ENCODE peak calls at places on chromosomes 1 and 21, in seven cellular contexts. M is SK-N-SH, H is heart right ventricle, Q is astrocyte of the spinal cord, Z is activated B cell treated with CpG ODN at 0.5 μM for 24 hours, X is brain microvascular endothelial cell, Y is stomach. P is an unnamed sample.

GRCh38 chr1:56627636-56628039 is 17.5 kb upstream of the PRKAA2 start:
- DNase-seq in M (no peak), H (no peak), Q (peak), Z (no peak), X (peak), Y (no peak), P (no peak)

GRCh38 chr1:19635646-19636045 is 8.5 kb upstream of the NBL1 start:
- DNase-seq in M (no peak), H (no peak), Q (no peak), Z (no peak), X (no peak), Y (no peak), P (no peak)

GRCh38 chr1:203638076-203638475 is 11.4 kb downstream of the ATP2B4 start:
- DNase-seq in M (no peak), H (no peak), Q (no peak), Z (no peak), X (no peak), Y (no peak), P (no peak)

GRCh38 chr21:28674807-28675206 is 317.9 kb downstream of the LTN1 start:
- DNase-seq in M (no peak), H (no peak), Q (no peak), Z (no peak), X (no peak), Y (no peak), P (no peak)

GRCh38 chr1:109249654-109250401 is 489 bp downstream of the CELSR2 start:
- DNase-seq in M (peak), H (no peak), Q (no peak), Z (peak), X (no peak), Y (no peak), P (no peak)

GRCh38 chr1:2049517-2050481 is at the start of gene PRKCZ:
- DNase-seq in M (peak), H (peak), Q (no peak), Z (peak), X (no peak), Y (peak), P (peak)

GRCh38 chr1:181104042-181104789 is 15.7 kb downstream of the IER5 start:
- DNase-seq in M (no peak), H (no peak), Q (no peak), Z (no peak), X (no peak), Y (no peak), P (peak)

GRCh38 chr1:233912447-233912846 is 8.0 kb downstream of the SLC35F3 start:
- DNase-seq in M (peak), H (no peak), Q (no peak), Z (no peak), X (no peak), Y (no peak), P (no peak)

GRCh38 chr1:223147409-223147808 is 4.4 kb upstream of the TLR5 start:
- DNase-seq in M (no peak), H (no peak), Q (no peak), Z (no peak), X (no peak), Y (no peak), P (no peak)

GRCh38 chr1:228393268-228393699 is 13.4 kb downstream of the TRIM11 start:
- DNase-seq in M (no peak), H (peak), Q (peak), Z (no peak), X (peak), Y (peak), P (no peak)

GRCh38 chr1:29703596-29703995 is 467.3 kb downstream of the PTPRU start:
- DNase-seq in M (peak), H (no peak), Q (peak), Z (no peak), X (peak), Y (no peak), P (peak)

DNA sequence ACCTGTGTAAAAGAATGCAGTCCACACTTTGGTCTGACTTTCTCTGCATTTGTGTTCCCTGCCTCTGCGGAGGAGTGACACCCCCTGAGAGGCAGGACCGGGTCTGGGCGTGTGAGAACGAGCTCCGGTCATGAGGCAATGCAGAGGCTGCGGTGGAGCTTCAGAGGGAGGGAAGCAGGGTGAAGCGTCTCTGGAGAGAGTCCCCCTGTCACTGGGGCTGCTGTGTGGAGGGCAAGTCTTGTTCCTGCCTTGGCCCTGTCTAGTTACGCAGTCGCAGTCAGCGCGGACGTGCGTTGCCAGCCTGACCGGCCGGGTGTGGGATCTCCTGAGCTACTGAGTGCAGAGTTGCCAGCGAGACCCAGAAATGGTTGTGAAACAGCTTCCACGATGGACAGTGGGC is 48.5 kb downstream of the BACE2 start:
- DNase-seq in M (no peak), H (no peak), Q (no peak), Z (no peak), X (no peak), Y (no peak), P (no peak)
- TF ChIP-seq CTCF in M (no peak), H (no peak), Q (no peak), Z (no peak), X (no peak), Y (no peak), P (no peak)

GRCh38 chr1:11982010-11982392 is 1.8 kb downstream of the MFN2 start:
- DNase-seq in M (no peak), H (no peak), Q (no peak), Z (no peak), X (peak), Y (no peak), P (no peak)
- TF ChIP-seq CTCF in M (peak), H (peak), Q (peak), Z (no peak), X (no peak), Y (peak), P (no peak)

DNA sequence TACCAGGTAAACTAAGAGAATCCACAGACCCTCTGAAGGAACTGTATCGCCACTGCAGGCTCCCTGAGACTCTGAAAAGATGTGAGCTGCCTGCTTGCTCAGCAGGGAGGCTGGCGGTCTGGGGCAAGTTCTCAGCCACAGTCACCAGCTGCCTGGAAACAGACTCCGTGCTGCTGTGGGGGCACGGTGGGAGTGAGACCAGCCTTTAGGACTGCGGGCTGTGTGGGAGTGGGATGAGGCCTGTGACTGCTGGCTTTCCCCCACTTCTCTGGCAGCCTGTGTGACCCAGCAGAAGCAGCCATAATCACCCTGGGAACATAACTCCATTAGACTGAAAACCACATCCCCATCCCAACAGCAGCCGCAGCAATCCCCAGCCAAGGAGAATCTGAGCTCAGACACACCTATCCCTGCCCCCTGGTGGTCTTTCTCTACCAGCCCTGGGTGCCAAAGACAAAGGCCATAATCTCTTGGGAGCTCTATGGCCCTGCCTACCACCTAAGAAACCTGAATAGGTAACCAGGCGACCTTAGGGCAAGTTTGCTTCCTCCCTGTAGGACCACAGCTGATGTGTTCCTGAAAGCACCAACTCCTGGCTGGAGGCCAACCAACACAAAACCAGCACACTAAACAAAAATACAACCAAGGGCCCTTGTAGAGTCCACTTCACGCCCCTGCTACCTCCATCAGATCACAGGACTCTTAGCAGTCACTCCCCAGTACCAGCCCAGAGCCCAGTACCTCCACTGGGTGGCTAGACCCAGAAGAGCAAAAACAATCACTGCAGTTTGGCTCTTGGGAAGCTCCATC is 151.5 kb downstream of the SMYD3 start:
- DNase-seq in M (no peak), H (no peak), Q (peak), Z (no peak), X (peak), Y (no peak), P (no peak)
- TF ChIP-seq CTCF in M (no peak), H (no peak), Q (peak), Z (no peak), X (peak), Y (no peak), P (no peak)

DNA sequence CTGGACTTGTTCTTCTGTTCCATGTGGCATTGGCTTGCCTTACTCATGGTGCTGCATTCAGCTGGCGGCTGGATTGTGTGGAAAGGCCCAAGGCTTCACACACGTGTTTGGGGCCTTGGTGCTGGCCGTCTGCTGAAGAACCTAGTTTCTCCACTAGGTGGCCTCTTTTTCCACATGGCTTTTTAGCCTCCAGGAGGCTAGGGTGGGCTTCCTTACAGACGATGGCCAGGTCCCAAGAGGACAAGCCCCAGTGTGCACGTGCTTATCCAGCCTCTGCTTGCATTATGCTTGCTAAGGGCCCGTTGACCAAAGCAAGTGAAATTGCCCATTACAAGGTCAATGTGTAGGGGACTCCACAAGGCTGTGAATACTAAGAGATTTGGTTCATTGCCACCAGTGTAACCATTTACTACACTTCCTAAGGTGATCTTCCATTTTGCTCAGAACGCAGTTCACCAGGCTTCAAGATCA is 47.5 kb upstream of the FOXO6 start:
- DNase-seq in M (peak), H (no peak), Q (peak), Z (no peak), X (no peak), Y (no peak), P (no peak)
- TF ChIP-seq CTCF in M (peak), H (peak), Q (peak), Z (no peak), X (peak), Y (peak), P (peak)

DNA sequence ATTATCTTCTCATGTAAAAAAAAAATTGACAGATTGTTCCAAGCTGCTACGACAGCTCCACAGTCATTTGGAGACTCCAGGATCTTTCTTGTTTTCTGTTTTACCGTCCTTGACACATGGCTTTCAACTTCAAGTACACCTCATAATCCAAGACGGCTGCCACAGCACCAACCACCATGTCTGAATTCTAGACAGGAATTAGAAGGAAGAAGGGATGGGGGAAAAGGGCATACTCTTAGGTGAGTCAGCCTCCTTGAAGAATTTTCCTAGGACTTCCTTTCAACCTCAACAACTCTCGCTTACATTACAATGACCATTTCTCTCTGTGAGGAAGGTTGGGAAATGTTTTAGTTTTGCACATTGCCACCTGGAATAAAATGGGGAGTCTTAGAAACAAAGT is 110.3 kb upstream of the TNR start:
- DNase-seq in M (no peak), H (no peak), Q (no peak), Z (no peak), X (no peak), Y (no peak), P (no peak)
- TF ChIP-seq CTCF in M (no peak), H (no peak), Q (no peak), Z (no peak), X (no peak), Y (no peak), P (no peak)

DNA sequence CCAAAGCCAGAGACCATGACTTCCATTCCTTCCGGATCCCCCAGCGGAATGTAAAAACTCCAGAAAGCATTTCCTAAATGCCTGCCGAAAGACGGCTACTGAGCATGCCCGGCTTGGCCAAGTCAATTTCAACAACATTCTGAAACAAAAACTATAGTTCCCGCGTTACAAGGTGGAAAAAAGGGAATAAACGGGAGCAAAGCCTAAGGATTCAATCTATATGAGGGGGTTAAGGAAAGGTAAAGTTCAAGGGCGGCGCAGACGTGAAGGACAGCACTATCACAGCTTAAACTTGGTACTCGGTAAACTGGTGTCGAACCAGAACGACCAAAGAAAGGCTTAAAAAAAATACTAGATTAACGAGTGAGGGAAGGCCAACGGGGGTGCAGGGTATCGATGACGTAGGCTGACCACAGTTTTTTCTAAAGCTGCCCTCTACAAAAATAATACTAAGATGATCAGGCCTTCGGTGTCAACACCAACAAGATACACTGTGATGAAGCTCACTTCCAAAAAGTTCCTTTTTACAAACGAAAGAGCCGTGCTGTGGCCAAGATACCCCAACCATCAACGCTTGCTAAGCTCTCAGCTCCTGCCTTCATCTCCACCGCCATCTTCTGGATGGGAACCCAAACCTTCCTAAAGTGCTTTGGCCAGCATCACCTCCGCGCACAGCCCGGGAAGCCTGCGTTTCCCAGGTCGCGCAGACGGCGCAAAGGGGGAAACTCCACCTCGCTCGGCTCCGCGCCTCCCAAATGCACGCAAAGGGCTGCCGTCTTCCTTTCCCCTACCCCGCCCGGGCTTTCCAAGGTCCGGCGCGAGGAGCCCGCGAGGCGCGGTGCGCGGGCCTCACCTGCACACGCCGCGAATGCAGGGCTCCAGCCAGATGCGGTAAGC is 730 bp downstream of the USP48 start:
- DNase-seq in M (peak), H (no peak), Q (peak), Z (no peak), X (peak), Y (peak), P (peak)
- TF ChIP-seq CTCF in M (peak), H (peak), Q (peak), Z (no peak), X (peak), Y (no peak), P (peak)